ENCODE peak calls at places on chromosomes 2 and 18, in seven cellular contexts. D is esophagus muscularis mucosa, V is colonic mucosa, T is GM23248, W is heart left ventricle, P is mammary epithelial cell, L is endothelial cell of umbilical vein. O is an unnamed sample. For H3K4me1, the result is how much of the 10 kb centered on the place peaks cover.

GRCh38 chr2:160415991-160416390 is 77.6 kb downstream of the RBMS1 start:
- DNase-seq in W (no peak), T (peak), L (peak), V (no peak), D (no peak), P (peak), O (no peak)

GRCh38 chr2:230269715-230270114 is 44.2 kb downstream of the SP140 start:
- DNase-seq in L (no peak), W (no peak), T (no peak), V (no peak), P (no peak), D (no peak), O (no peak)

GRCh38 chr2:39492095-39492590 is 55.1 kb upstream of the MAP4K3 start:
- DNase-seq in L (peak), T (peak), D (no peak), W (no peak), V (no peak), P (peak), O (no peak)

GRCh38 chr2:236569593-236569973 is at the start of gene ACKR3:
- DNase-seq in W (peak), P (peak), L (peak), V (peak), D (peak), T (peak), O (peak)

GRCh38 chr2:72893594-72894319 is 6.5 kb downstream of the SPR start:
- DNase-seq in W (no peak), P (peak), L (peak), D (no peak), V (no peak), T (peak), O (peak)

GRCh38 chr2:128369126-128369555 is 50.5 kb upstream of the HS6ST1 start:
- DNase-seq in D (no peak), T (peak), V (no peak), W (peak), L (no peak), P (no peak), O (no peak)

GRCh38 chr2:26458365-26459042 is 19.4 kb downstream of the OTOF start:
- DNase-seq in L (no peak), D (no peak), P (no peak), T (no peak), W (no peak), V (no peak), O (no peak)

GRCh38 chr18:51275712-51276473 is 78.4 kb upstream of the MEX3C start:
- DNase-seq in L (no peak), V (no peak), D (no peak), T (peak), W (no peak), P (no peak), O (no peak)

GRCh38 chr2:36762764-36763490 is 66.4 kb downstream of the VIT start:
- DNase-seq in L (no peak), V (no peak), P (no peak), D (no peak), T (no peak), W (no peak), O (no peak)

GRCh38 chr2:207202645-207203044 is 36.9 kb upstream of the KLF7 start:
- DNase-seq in W (no peak), L (peak), P (peak), T (peak), D (no peak), V (no peak), O (no peak)

GRCh38 chr2:223563462-223563861 is 38.7 kb downstream of the SCG2 start:
- DNase-seq in T (peak), V (no peak), L (peak), D (no peak), P (peak), W (no peak), O (no peak)

GRCh38 chr18:28576941-28577340 is 400.0 kb upstream of the CDH2 start:
- DNase-seq in L (no peak), W (no peak), V (no peak), T (peak), P (no peak), D (no peak), O (no peak)

GRCh38 chr18:3330622-3331021 is 68.7 kb downstream of the MYL12B start:
- DNase-seq in V (peak), P (no peak), W (no peak), T (no peak), D (no peak), L (no peak), O (no peak)

GRCh38 chr2:170895023-170895759 is 33.9 kb upstream of the GORASP2 start:
- DNase-seq in L (no peak), V (no peak), D (no peak), P (peak), W (no peak), T (peak), O (no peak)

GRCh38 chr2:33287611-33288010 is 188.8 kb upstream of the RASGRP3 start:
- DNase-seq in D (no peak), V (no peak), T (peak), L (no peak), P (no peak), W (no peak), O (no peak)

GRCh38 chr2:98348066-98348561 is 1.9 kb downstream of the CNGA3 start:
- DNase-seq in P (peak), D (peak), T (peak), V (no peak), L (no peak), W (no peak), O (no peak)

GRCh38 chr2:10947005-10947440 is 35.3 kb downstream of the KCNF1 start:
- DNase-seq in W (no peak), P (peak), L (no peak), D (no peak), V (no peak), T (peak), O (no peak)

GRCh38 chr18:49597152-49597551 is 35.3 kb downstream of the LIPG start:
- DNase-seq in D (no peak), L (no peak), V (no peak), P (no peak), T (no peak), W (no peak), O (no peak)

GRCh38 chr2:208607694-208608093 is 201.1 kb downstream of the PTH2R start:
- DNase-seq in P (no peak), D (no peak), T (no peak), V (no peak), W (no peak), L (no peak), O (no peak)

GRCh38 chr2:231683292-231683898 is 24.9 kb upstream of the PTMA start:
- DNase-seq in W (no peak), P (no peak), L (no peak), D (no peak), T (no peak), V (no peak), O (no peak)

GRCh38 chr2:237689569-237690131 is 62.3 kb downstream of the LRRFIP1 start:
- DNase-seq in W (no peak), L (no peak), D (no peak), T (peak), P (no peak), V (peak), O (no peak)

GRCh38 chr2:10220045-10220444 is 82.7 kb upstream of the HPCAL1 start:
- DNase-seq in T (no peak), D (no peak), P (no peak), V (no peak), W (peak), L (no peak), O (no peak)

GRCh38 chr2:9753276-9753600 is 90.0 kb upstream of the TAF1B start:
- DNase-seq in L (peak), T (peak), P (peak), V (peak), W (no peak), D (no peak), O (no peak)

GRCh38 chr2:122748552-122749011 is 993.1 kb downstream of the TSN start:
- DNase-seq in L (peak), V (no peak), T (peak), D (no peak), W (no peak), P (peak), O (no peak)

GRCh38 chr18:22674300-22674699 is 256.6 kb upstream of the CTAGE1 start:
- DNase-seq in T (peak), W (no peak), V (no peak), P (peak), L (peak), D (no peak), O (no peak)

GRCh38 chr18:40852406-40852805 is 1102.6 kb upstream of the PIK3C3 start:
- DNase-seq in D (no peak), V (no peak), W (no peak), P (peak), T (no peak), L (no peak), O (no peak)

GRCh38 chr2:202032841-202033316 is 776 bp upstream of the FZD7 start:
- DNase-seq in W (peak), L (peak), T (peak), P (peak), D (peak), V (peak), O (peak)

GRCh38 chr2:96869281-96869823 is 528 bp downstream of the SEMA4C start:
- DNase-seq in D (no peak), V (peak), W (peak), L (peak), P (peak), T (peak), O (no peak)

GRCh38 chr18:52339891-52340371 is at the start of gene DCC:
- DNase-seq in L (no peak), T (peak), V (peak), W (no peak), P (peak), D (no peak), O (no peak)

GRCh38 chr2:85959191-85959590 is 70.4 kb upstream of the ST3GAL5 start:
- DNase-seq in L (no peak), T (no peak), W (no peak), D (no peak), P (no peak), V (no peak), O (no peak)

GRCh38 chr2:55848096-55848495 is 75.5 kb downstream of the EFEMP1 start:
- DNase-seq in T (no peak), P (no peak), V (no peak), W (no peak), D (no peak), L (no peak), O (no peak)

GRCh38 chr18:72799106-72799505 is 68.7 kb downstream of the NETO1 start:
- DNase-seq in P (peak), L (no peak), T (no peak), W (no peak), V (no peak), D (no peak), O (no peak)

GRCh38 chr18:74496508-74497307 is 545 bp downstream of the CNDP2 start:
- DNase-seq in T (peak), V (peak), L (no peak), D (no peak), W (peak), P (no peak), O (peak)

GRCh38 chr2:122391726-122392125 is 636.3 kb downstream of the TSN start:
- DNase-seq in W (no peak), V (no peak), P (no peak), T (no peak), L (no peak), D (no peak), O (no peak)

GRCh38 chr2:218298314-218298875 is 6.1 kb upstream of the TMBIM1 start:
- DNase-seq in V (no peak), D (no peak), W (no peak), P (no peak), L (no peak), T (no peak), O (no peak)

DNA sequence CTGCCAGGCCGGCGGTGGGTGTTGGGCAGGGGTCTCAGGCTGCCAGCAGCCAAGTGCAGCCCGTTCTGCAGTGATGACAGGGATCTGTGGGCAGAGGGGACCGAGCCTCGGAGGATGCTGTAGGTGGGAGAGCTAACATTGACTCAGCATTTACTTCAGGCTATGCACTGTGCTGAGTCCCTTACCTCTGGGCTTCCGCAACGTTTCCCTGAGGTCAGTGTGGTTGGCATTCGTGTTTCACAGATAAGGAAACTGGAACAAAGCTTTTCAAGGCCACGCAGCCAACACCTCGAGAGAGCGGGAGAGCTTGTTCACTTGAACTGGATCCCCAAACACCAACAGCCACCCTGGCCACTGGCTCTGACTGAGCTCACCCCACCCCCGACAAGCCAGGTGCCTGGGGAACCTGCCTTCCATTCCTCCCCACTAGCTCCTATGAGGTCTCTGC is 839 bp upstream of the GPR148 start:
- DNase-seq in L (no peak), D (peak), W (no peak), P (no peak), V (peak), T (peak), O (peak)
- H3K4me3 ChIP-seq in L (no peak), D (peak), W (peak), P (peak), V (peak), T (peak), O (peak)

DNA sequence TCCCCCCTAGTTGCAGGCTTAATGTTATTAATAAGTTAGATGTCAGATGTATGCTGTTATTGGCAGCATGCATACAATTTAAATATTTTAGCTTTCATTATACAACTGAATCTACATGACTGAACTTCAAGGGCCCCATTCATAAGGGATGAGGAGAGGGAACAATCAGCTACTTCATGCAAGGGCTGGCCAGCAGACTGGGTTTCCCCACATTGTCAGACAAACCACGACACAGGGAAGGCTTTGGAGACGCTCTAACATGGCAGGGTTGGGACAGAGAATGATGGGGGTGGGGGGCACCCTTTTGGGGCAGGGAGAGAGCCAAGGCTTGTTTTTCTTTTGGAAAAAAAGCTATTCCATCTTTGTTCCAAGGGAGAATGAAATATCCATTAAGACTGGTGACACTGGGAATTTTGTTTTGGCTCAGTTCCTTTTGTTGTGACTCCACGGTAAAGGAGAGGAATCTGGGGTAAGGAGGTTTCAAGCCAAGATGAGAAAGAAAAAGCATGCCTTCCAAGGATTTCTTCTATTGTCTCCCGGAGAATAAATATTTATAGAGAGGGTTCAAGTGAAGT is 5.5 kb downstream of the CXCR4 start:
- DNase-seq in W (no peak), T (no peak), L (no peak), P (no peak), V (no peak), D (no peak), O (no peak)
- H3K4me1 ChIP-seq in W (under half), T (under half), L (under half), P (under half), V (under half), D (under half), O (under half)

GRCh38 chr18:6249110-6249680 is 165.5 kb downstream of the L3MBTL4 start:
- DNase-seq in W (no peak), V (no peak), L (no peak), P (no peak), T (no peak), D (no peak), O (no peak)

GRCh38 chr18:6255121-6255742 is 159.5 kb downstream of the L3MBTL4 start:
- DNase-seq in W (no peak), V (no peak), L (no peak), T (no peak), P (no peak), D (no peak), O (no peak)

GRCh38 chr18:6248017-6248416 is 166.7 kb downstream of the L3MBTL4 start:
- DNase-seq in P (no peak), L (no peak), T (no peak), V (no peak), D (no peak), W (no peak), O (no peak)

GRCh38 chr18:6249788-6250187 is 164.9 kb downstream of the L3MBTL4 start:
- DNase-seq in W (no peak), T (no peak), P (no peak), D (no peak), L (no peak), V (no peak), O (no peak)

DNA sequence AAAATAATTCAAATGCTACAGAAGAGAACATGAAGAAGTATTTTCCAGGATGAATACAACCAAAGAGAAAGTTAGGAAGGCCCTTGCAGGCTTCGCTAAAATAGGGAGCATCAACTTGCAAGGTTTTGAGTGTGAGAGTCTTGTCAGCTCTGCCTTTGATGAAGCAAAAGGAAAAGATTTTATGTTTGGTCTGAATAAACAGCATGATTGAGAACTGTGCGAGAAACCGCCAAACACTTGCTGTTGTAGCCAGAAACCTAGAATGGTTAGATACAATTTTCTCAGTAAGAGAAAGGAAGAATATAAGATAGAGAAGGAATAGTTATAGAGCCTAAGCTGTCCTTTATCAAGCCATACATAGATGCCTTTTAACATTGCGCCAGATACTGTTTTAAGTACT is 163.6 kb downstream of the L3MBTL4 start:
- DNase-seq in T (no peak), W (no peak), D (no peak), V (no peak), L (no peak), P (no peak), O (no peak)
- H3K4me3 ChIP-seq in T (no peak), W (no peak), D (no peak), V (no peak), L (no peak), P (no peak), O (no peak)

GRCh38 chr2:101624706-101625332 is 72.7 kb upstream of the MAP4K4 start:
- DNase-seq in T (no peak), V (no peak), W (no peak), D (no peak), L (no peak), P (no peak), O (no peak)

GRCh38 chr2:101619191-101619591 is 78.3 kb upstream of the MAP4K4 start:
- DNase-seq in W (no peak), V (peak), P (no peak), T (no peak), D (no peak), L (peak), O (no peak)

GRCh38 chr2:101622633-101623521 is 74.6 kb upstream of the MAP4K4 start:
- DNase-seq in L (no peak), V (no peak), T (no peak), D (no peak), W (no peak), P (no peak), O (no peak)

GRCh38 chr2:101625387-101625786 is 72.1 kb upstream of the MAP4K4 start:
- DNase-seq in V (no peak), T (peak), W (no peak), D (no peak), L (no peak), P (peak), O (no peak)

GRCh38 chr2:101622210-101622609 is 75.3 kb upstream of the MAP4K4 start:
- DNase-seq in V (no peak), W (no peak), L (no peak), D (no peak), P (no peak), T (no peak), O (no peak)
- H3K4me1 ChIP-seq in V (under half), W (under half), L (under half), D (under half), P (under half), T (under half), O (under half)

GRCh38 chr2:14126846-14127245 is 505.7 kb upstream of the LRATD1 start:
- DNase-seq in V (no peak), L (no peak), W (no peak), P (no peak), D (no peak), T (no peak), O (no peak)
- H3K4me3 ChIP-seq in V (no peak), L (no peak), W (no peak), P (no peak), D (no peak), T (no peak), O (no peak)

O was measured in naive thymus-derived CD4-positive, alpha-beta T cell.